ENCODE peak calls at places on chromosomes 7 and 10, in four cellular contexts. J, P, L and V are unnamed samples.

GRCh38 chr7:93720106-93720505 is 145.6 kb upstream of the CALCR start:
- DNase-seq in J (no peak), L (no peak), P (no peak), V (no peak)

GRCh38 chr10:103894454-103894853 is 23.5 kb downstream of the STN1 start:
- DNase-seq in P (no peak), J (no peak), L (no peak), V (no peak)

GRCh38 chr10:100614416-100614815 is 78.7 kb downstream of the HIF1AN start:
- DNase-seq in J (no peak), P (no peak), L (no peak), V (no peak)

GRCh38 chr7:27901028-27901760 is 161.2 kb downstream of the TAX1BP1 start:
- DNase-seq in J (no peak), L (no peak), P (peak), V (peak)

GRCh38 chr10:43045246-43045621 is 31.6 kb upstream of the RET start:
- DNase-seq in P (no peak), J (peak), L (no peak), V (no peak)

GRCh38 chr10:71878327-71879034 is 27.4 kb upstream of the PSAP start:
- DNase-seq in P (peak), J (no peak), L (no peak), V (peak)

GRCh38 chr10:125442856-125443540 is 240.0 kb downstream of the TEX36 start:
- DNase-seq in L (no peak), P (no peak), J (no peak), V (no peak)

GRCh38 chr10:95415631-95416031 is 124.8 kb upstream of the PDLIM1 start:
- DNase-seq in J (no peak), P (no peak), L (no peak), V (no peak)

GRCh38 chr10:60846173-60846572 is 67.9 kb downstream of the CDK1 start:
- DNase-seq in P (no peak), J (no peak), L (peak), V (no peak)

GRCh38 chr7:143305423-143306070 is 10.4 kb upstream of the CLCN1 start:
- DNase-seq in P (peak), J (peak), L (peak), V (no peak)

GRCh38 chr10:84811078-84811477 is 482.7 kb downstream of the CCSER2 start:
- DNase-seq in P (no peak), L (no peak), J (no peak), V (no peak)

GRCh38 chr10:35058686-35059085 is 31.5 kb downstream of the CUL2 start:
- DNase-seq in J (no peak), P (no peak), L (no peak), V (no peak)

GRCh38 chr7:30791126-30791525 is 19.9 kb downstream of the MINDY4 start:
- DNase-seq in L (peak), J (no peak), P (no peak), V (no peak)

GRCh38 chr7:105760549-105761447 is 115.6 kb downstream of the ATXN7L1 start:
- DNase-seq in P (peak), L (no peak), J (no peak), V (peak)

GRCh38 chr7:29249860-29250259 is 55.3 kb downstream of the CHN2 start:
- DNase-seq in P (no peak), J (no peak), L (no peak), V (no peak)

GRCh38 chr7:1952169-1952760 is 280.5 kb downstream of the MAD1L1 start:
- DNase-seq in J (peak), P (no peak), L (no peak), V (no peak)

GRCh38 chr7:109635374-109635773 is 1065.7 kb downstream of the DNAJB9 start:
- DNase-seq in P (no peak), J (no peak), L (no peak), V (no peak)

GRCh38 chr10:47277352-47278151 is 22.4 kb upstream of the GDF10 start:
- DNase-seq in P (peak), L (no peak), J (no peak), V (peak)

GRCh38 chr7:42790196-42790595 is 121.7 kb downstream of the C7orf25 start:
- DNase-seq in J (no peak), P (no peak), L (no peak), V (no peak)

GRCh38 chr7:2260820-2261219 is 18.8 kb downstream of the NUDT1 start:
- DNase-seq in L (no peak), P (no peak), J (no peak), V (no peak)

GRCh38 chr7:122756860-122757259 is 54.1 kb upstream of the RNF148 start:
- DNase-seq in L (no peak), J (no peak), P (no peak), V (no peak)
- H3K4me3 ChIP-seq in L (no peak), J (no peak), P (no peak), V (no peak)

GRCh38 chr7:36167403-36168050 is 14.5 kb downstream of the EEPD1 start:
- DNase-seq in P (no peak), L (no peak), J (no peak), V (no peak)
- H3K4me3 ChIP-seq in P (no peak), L (no peak), J (no peak), V (no peak)

GRCh38 chr10:24929904-24930303 is 22.5 kb downstream of the PRTFDC1 start:
- DNase-seq in L (no peak), J (no peak), P (no peak), V (no peak)
- H3K4me3 ChIP-seq in L (no peak), J (no peak), P (no peak), V (no peak)

GRCh38 chr7:70681111-70681846 is 450.7 kb upstream of the GALNT17 start:
- DNase-seq in J (no peak), L (peak), P (no peak), V (no peak)
- H3K4me3 ChIP-seq in J (no peak), L (no peak), P (no peak), V (no peak)

DNA sequence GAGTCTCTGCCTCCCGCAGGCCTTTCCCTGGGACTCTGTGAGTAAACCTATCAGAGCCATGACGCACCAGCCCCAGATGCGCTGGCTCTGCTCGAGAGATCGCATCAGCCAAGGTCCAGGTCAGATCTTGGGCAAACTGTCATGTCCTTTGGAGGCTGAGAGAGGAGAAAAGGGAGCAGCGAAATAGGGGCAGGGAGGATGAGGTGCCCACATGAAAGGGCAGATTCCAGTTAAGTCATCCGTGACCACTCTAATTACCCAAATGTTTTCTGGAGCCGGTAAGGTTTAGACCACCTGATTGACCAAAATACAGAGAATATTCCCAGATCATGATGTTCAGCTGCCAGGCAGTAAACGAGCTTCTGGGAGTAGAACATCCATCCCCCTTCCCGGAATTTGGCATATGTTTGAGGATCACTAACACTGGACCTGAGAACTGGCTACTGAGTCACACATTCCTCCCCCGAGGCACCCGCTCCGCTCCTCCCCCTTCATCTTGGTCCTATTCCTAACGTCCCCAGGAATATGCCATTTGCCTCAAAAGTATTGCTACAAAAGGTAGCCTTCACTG is 88.0 kb downstream of the FGFR2 start:
- DNase-seq in J (no peak), L (no peak), P (no peak), V (no peak)
- H3K4me3 ChIP-seq in J (no peak), L (no peak), P (no peak), V (no peak)

GRCh38 chr10:32161586-32161985 is 105.4 kb upstream of the KIF5B start:
- DNase-seq in P (no peak), L (no peak), J (no peak), V (no peak)
- H3K4me3 ChIP-seq in P (no peak), L (no peak), J (no peak), V (no peak)

GRCh38 chr10:77563638-77564270 is 73.9 kb downstream of the KCNMA1 start:
- DNase-seq in J (no peak), L (no peak), P (no peak), V (no peak)

GRCh38 chr10:77566914-77567566 is 70.6 kb downstream of the KCNMA1 start:
- DNase-seq in J (no peak), P (no peak), L (no peak), V (no peak)

GRCh38 chr10:77564781-77565589 is 72.6 kb downstream of the KCNMA1 start:
- DNase-seq in L (no peak), J (no peak), P (no peak), V (no peak)

GRCh38 chr10:77566228-77566627 is 71.4 kb downstream of the KCNMA1 start:
- DNase-seq in P (no peak), L (no peak), J (no peak), V (no peak)

DNA sequence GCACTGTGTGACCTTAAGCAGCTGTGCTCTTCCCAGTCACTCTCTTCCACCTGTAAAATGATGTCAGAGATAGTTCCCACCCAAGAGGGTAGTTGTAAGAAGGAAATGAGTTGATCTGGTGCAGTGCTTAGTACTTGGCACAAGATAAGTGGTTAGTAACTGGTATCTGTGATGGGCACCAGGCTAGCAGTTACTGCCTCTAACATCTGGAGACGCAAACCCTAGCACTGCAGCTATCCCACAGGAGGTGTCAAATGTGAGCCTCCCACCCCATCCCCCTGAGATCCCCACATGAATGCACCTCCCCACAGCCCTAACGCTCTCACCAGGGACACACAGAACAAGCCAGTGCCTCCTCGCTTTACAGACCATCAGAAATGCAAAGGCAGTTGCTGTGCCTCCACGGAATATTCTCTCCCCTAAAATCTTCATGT is 72.0 kb downstream of the KCNMA1 start:
- DNase-seq in J (no peak), P (no peak), L (no peak), V (no peak)
- H3K4me3 ChIP-seq in J (no peak), P (no peak), L (no peak), V (no peak)